ENCODE peak calls at places on chromosomes 2 and 18, in seven cellular contexts. X is HCT116; Z is right cardiac atrium; U is ovary; T is heart right ventricle; M is lung; P is CD4-positive, alpha-beta memory T cell. W is an unnamed sample. For H3K4me1, the result is how much of the 10 kb centered on the place peaks cover.

GRCh38 chr18:39314595-39314994 is 1749.0 kb upstream of the CELF4 start:
- DNase-seq in T (no peak), X (no peak), Z (no peak), U (no peak), P (no peak), M (no peak), W (no peak)

GRCh38 chr2:203340791-203341487 is 12.7 kb downstream of the ABI2 start:
- DNase-seq in Z (no peak), P (no peak), U (no peak), X (no peak), T (no peak), M (no peak), W (no peak)

GRCh38 chr2:110807520-110807919 is 75.1 kb downstream of the ACOXL start:
- DNase-seq in U (no peak), Z (no peak), M (no peak), T (no peak), P (no peak), X (no peak), W (no peak)

GRCh38 chr2:23503682-23504081 is 118.7 kb downstream of the KLHL29 start:
- DNase-seq in Z (no peak), P (no peak), U (no peak), M (no peak), X (no peak), T (no peak), W (no peak)

GRCh38 chr18:75133721-75134645 is 75.0 kb downstream of the PTGR3 start:
- DNase-seq in X (no peak), T (no peak), M (no peak), Z (no peak), U (no peak), P (no peak), W (no peak)

GRCh38 chr2:25222475-25223121 is 54.2 kb upstream of the POMC start:
- DNase-seq in U (no peak), Z (no peak), P (no peak), M (no peak), T (no peak), X (no peak), W (no peak)

GRCh38 chr2:176814740-176815367 is 397.7 kb upstream of the HNRNPA3 start:
- DNase-seq in M (no peak), U (no peak), Z (no peak), X (peak), P (peak), T (no peak), W (no peak)

GRCh38 chr2:95361216-95361980 is 41.1 kb upstream of the FAHD2A start:
- DNase-seq in Z (no peak), U (no peak), X (no peak), P (no peak), M (no peak), T (no peak), W (no peak)

GRCh38 chr2:240320561-240321091 is 114.8 kb upstream of the GPC1 start:
- DNase-seq in P (no peak), X (no peak), Z (no peak), T (no peak), U (no peak), M (no peak), W (no peak)

GRCh38 chr2:146305164-146305563 is 1539.7 kb upstream of the ACVR2A start:
- DNase-seq in M (no peak), Z (no peak), T (no peak), U (no peak), X (no peak), P (no peak), W (no peak)

GRCh38 chr2:134934150-134934549 is 15.5 kb downstream of the CCNT2 start:
- DNase-seq in Z (no peak), M (no peak), T (no peak), P (no peak), U (no peak), X (no peak), W (no peak)

GRCh38 chr2:40592223-40592622 is 140.3 kb upstream of the SLC8A1 start:
- DNase-seq in M (no peak), T (no peak), U (no peak), P (no peak), X (no peak), Z (no peak), W (no peak)

GRCh38 chr2:1091895-1092585 is 141.4 kb downstream of the SNTG2 start:
- DNase-seq in P (no peak), Z (no peak), T (no peak), X (no peak), U (no peak), M (no peak), W (no peak)

GRCh38 chr2:219254590-219255219 is 987 bp upstream of the TUBA4A start:
- DNase-seq in M (no peak), U (no peak), Z (no peak), P (peak), X (no peak), T (no peak), W (no peak)

GRCh38 chr2:95274291-95275150 is at the start of gene PROM2:
- DNase-seq in X (peak), M (peak), Z (no peak), U (peak), P (no peak), T (no peak), W (no peak)

GRCh38 chr2:70367722-70368323 is 66.0 kb upstream of the FAM136A start:
- DNase-seq in M (no peak), P (no peak), Z (no peak), U (no peak), X (peak), T (no peak), W (no peak)

GRCh38 chr2:239178484-239178883 is 222.3 kb downstream of the HDAC4 start:
- DNase-seq in Z (no peak), T (no peak), X (no peak), M (no peak), P (no peak), U (peak), W (peak)

GRCh38 chr18:32271649-32272324 is 81.9 kb downstream of the MEP1B start:
- DNase-seq in T (peak), M (no peak), U (no peak), Z (no peak), X (peak), P (peak), W (no peak)

GRCh38 chr2:239252433-239253200 is 148.2 kb downstream of the HDAC4 start:
- DNase-seq in X (no peak), Z (peak), T (peak), P (no peak), U (peak), M (no peak), W (no peak)

GRCh38 chr2:169001116-169001815 is 29.9 kb downstream of the ABCB11 start:
- DNase-seq in T (no peak), Z (no peak), M (no peak), P (no peak), U (no peak), X (no peak), W (no peak)

GRCh38 chr2:208179028-208179609 is 10.7 kb downstream of the C2orf80 start:
- DNase-seq in U (no peak), X (no peak), P (no peak), M (peak), T (no peak), Z (no peak), W (no peak)

GRCh38 chr2:7709907-7710306 is 792.7 kb downstream of the RNF144A start:
- DNase-seq in X (no peak), Z (no peak), P (no peak), M (no peak), U (no peak), T (no peak), W (no peak)

GRCh38 chr2:70132244-70133126 is 45.2 kb downstream of the PCBP1 start:
- DNase-seq in U (peak), P (peak), Z (no peak), M (no peak), X (no peak), T (peak), W (peak)

GRCh38 chr2:101114268-101114783 is 36.9 kb downstream of the TBC1D8 start:
- DNase-seq in U (no peak), M (no peak), X (no peak), Z (no peak), T (no peak), P (no peak), W (no peak)
- H3K4me1 ChIP-seq in U (under half), M (under half), X (half or more), Z (under half), T (half or more), P (under half), W (under half)

DNA sequence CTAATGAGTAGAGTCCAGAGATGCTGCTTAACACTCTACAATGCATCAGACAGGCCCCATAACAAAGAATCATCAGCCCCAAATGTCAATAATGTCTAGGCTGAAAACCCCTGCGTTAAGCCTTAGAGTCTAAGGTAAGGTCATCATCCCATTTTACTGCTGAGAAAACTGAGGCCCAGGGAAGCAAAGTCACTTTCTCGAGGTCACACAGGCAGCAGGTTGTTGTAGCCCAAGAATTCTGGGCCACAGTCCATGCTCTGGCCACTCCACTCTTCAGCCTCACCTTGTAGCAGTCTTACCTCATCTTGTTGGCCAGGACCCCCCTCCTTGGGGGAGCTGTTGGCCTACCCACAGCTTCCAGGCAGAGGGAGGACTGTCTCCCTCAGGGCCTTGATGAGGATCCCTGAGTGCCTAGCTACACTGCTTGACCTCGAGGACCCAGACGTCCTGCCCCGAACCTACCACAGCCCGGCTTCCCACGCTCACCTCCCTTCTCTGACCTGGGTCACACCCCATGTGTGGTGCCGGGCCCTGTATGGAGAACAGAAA is 54.4 kb downstream of the SMAD7 start:
- DNase-seq in P (no peak), M (no peak), U (no peak), Z (no peak), X (no peak), T (no peak), W (no peak)
- H3K27ac ChIP-seq in P (no peak), M (no peak), U (no peak), Z (no peak), X (no peak), T (no peak), W (no peak)

DNA sequence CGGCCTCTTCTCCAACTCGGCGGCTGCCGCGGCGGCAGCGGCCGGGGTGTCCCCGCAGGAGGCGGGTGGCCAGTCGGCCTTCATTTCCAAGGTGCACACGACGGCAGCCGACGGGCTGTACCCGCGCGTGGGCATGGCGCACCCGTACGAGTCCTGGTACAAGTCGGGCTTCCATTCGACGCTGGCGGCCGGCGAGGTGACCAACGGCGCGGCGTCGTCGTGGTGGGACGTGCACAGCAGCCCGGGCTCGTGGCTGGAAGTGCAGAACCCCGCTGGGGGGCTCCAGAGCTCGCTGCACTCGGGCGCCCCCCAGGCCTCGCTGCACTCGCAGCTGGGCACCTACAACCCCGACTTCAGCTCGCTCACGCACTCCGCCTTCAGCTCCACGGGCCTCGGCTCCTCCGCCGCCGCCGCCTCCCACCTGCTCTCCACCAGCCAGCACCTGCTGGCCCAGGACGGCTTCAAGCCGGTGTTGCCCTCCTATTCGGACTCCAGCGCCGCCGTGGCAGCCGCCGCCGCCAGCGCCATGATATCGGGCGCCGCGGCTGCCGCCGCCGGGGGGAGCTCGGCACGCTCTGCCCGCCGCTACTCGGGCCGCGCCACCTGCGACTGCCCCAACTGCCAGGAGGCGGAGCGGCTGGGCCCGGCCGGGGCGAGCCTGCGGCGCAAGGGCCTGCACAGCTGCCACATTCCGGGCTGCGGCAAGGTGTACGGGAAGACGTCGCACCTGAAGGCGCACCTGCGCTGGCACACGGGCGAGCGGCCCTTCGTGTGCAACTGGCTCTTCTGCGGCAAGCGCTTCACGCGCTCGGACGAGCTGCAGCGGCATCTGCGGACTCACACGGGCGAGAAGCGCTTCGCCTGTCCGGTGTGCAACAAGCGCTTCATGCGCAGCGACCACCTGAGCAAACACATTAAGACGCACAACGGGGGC is 1.9 kb downstream of the SP9 start:
- DNase-seq in P (peak), Z (no peak), M (no peak), T (no peak), U (no peak), X (peak), W (no peak)
- H3K4me3 ChIP-seq in P (peak), Z (peak), M (no peak), T (peak), U (peak), X (peak), W (no peak)

DNA sequence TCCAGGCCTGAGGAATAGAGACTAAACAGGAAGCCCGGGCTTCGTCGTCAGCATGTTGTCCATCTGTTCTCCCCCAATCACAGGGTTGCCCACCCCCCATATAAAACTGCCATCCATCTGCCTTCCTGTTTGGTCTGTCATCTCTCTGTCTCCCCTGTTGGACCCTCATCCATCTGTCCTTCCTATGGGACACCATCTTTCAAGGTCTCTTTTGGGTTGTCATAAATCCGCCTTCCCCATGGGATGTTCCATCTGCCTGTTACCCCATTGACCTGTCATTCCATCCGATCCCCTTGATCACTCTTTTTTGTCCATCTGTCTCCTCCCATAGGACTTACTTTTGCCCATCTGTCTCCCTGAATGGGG is 108.4 kb upstream of the PKDCC start:
- DNase-seq in M (no peak), X (no peak), P (no peak), T (no peak), Z (no peak), U (no peak), W (no peak)
- H3K4me1 ChIP-seq in M (under half), X (under half), P (under half), T (under half), Z (under half), U (under half), W (under half)

GRCh38 chr2:128299628-128300027 is 19.0 kb downstream of the HS6ST1 start:
- DNase-seq in U (peak), T (no peak), Z (peak), P (no peak), M (no peak), X (no peak), W (no peak)

GRCh38 chr2:128300621-128301020 is 18.0 kb downstream of the HS6ST1 start:
- DNase-seq in X (no peak), U (no peak), T (no peak), Z (peak), M (no peak), P (no peak), W (no peak)

GRCh38 chr2:128301021-128301420 is 17.6 kb downstream of the HS6ST1 start:
- DNase-seq in T (no peak), U (no peak), M (no peak), X (no peak), P (no peak), Z (peak), W (no peak)

GRCh38 chr2:128298846-128299507 is 19.7 kb downstream of the HS6ST1 start:
- DNase-seq in P (no peak), X (no peak), U (peak), T (no peak), M (no peak), Z (peak), W (no peak)

DNA sequence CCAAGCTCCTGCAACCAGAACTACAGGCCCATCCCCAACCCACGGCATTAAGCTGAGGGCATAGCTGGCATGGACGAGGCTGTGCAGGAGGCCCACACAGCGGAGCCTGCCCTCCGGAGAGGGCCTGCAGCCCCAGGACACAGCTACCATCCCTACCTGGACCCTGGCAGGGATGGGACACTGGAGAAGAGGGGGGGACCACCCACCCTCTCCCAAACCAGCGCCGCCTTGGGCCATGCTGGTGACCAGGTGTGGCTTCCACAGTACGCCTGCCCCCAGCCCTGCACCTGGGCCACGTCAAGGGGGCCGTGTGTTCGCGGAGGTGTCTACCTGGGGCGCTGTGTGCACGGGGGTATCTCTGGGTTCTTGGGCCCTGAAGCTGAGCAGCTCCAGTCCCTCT is 18.5 kb downstream of the HS6ST1 start:
- DNase-seq in X (no peak), T (no peak), U (no peak), Z (peak), P (no peak), M (no peak), W (no peak)
- H3K27ac ChIP-seq in X (no peak), T (no peak), U (no peak), Z (no peak), P (no peak), M (no peak), W (no peak)

W was measured in uterus.